ENCODE peak calls at places on chromosomes 2 and 18, in five cellular contexts. L is RWPE1, R is type B pancreatic cell, X is Calu3, A is H9. O is an unnamed sample.

GRCh38 chr18:48161201-48161910 is 230.9 kb upstream of the SMAD2 start:
- DNase-seq in X (peak; percentile 70), L (peak; percentile 64), R (peak; percentile 91), A (peak; percentile 82), O (peak; percentile 91)

GRCh38 chr2:204332706-204333105 is 212.6 kb upstream of the PARD3B start:
- DNase-seq in R (no peak), X (no peak), A (no peak), L (no peak), O (no peak)

GRCh38 chr2:240399419-240400318 is 35.8 kb upstream of the GPC1 start:
- DNase-seq in X (no peak), L (no peak), A (peak; percentile 17), R (peak; percentile 57), O (no peak)

GRCh38 chr18:22469061-22469689 is 51.5 kb upstream of the CTAGE1 start:
- DNase-seq in A (no peak), L (no peak), X (no peak), R (no peak), O (no peak)

GRCh38 chr2:199019898-199020507 is 437.7 kb downstream of the SATB2 start:
- DNase-seq in R (no peak), X (peak; percentile 46), L (peak; percentile 21), A (no peak), O (no peak)

GRCh38 chr18:78692105-78692504 is 287.5 kb upstream of the SALL3 start:
- DNase-seq in L (no peak), R (no peak), X (no peak), A (no peak), O (no peak)

GRCh38 chr2:132788310-132788832 is 118.4 kb upstream of the LYPD1 start:
- DNase-seq in A (no peak), R (no peak), L (no peak), X (no peak), O (no peak)

GRCh38 chr2:25362564-25363145 is 20.9 kb upstream of the DNMT3A start:
- DNase-seq in A (no peak), L (no peak), X (no peak), R (no peak), O (peak; percentile 89)

GRCh38 chr18:21210278-21210677 is 31.8 kb upstream of the GREB1L start:
- DNase-seq in L (no peak), R (no peak), A (no peak), X (no peak), O (no peak)

GRCh38 chr2:11008773-11009172 is 97.0 kb downstream of the KCNF1 start:
- DNase-seq in R (no peak), A (no peak), L (no peak), X (no peak), O (no peak)

GRCh38 chr2:239361311-239361642 is 39.5 kb downstream of the HDAC4 start:
- DNase-seq in R (no peak), X (no peak), L (no peak), A (peak; percentile 29), O (no peak)

GRCh38 chr2:24919100-24919976 is 699 bp downstream of the ADCY3 start:
- DNase-seq in X (peak; percentile 37), L (peak; percentile 72), A (no peak), R (no peak), O (peak; percentile 79)

GRCh38 chr2:154546341-154546740 is 152.2 kb upstream of the KCNJ3 start:
- DNase-seq in X (no peak), L (no peak), A (no peak), R (no peak), O (no peak)

GRCh38 chr2:196101325-196101981 is 32.8 kb upstream of the DNAH7 start:
- DNase-seq in X (no peak), A (no peak), R (no peak), L (no peak), O (peak; percentile 51)

GRCh38 chr2:36678856-36679255 is 17.7 kb upstream of the VIT start:
- DNase-seq in A (no peak), X (no peak), L (no peak), R (no peak), O (no peak)

GRCh38 chr2:130185896-130186295 is 3.8 kb downstream of the MZT2B start:
- DNase-seq in X (no peak), R (no peak), L (no peak), A (no peak), O (no peak)

GRCh38 chr18:58970943-58971799 is 106.5 kb downstream of the ZNF532 start:
- DNase-seq in X (no peak), A (no peak), R (no peak), L (no peak), O (no peak)

GRCh38 chr2:234420406-234420805 is 76.5 kb downstream of the ARL4C start:
- DNase-seq in A (no peak), L (no peak), R (no peak), X (no peak), O (no peak)

GRCh38 chr18:22817844-22818243 is 115.3 kb upstream of the RBBP8 start:
- DNase-seq in R (no peak), X (no peak), A (no peak), L (no peak), O (no peak)

GRCh38 chr2:128734521-128735295 is 416.0 kb upstream of the HS6ST1 start:
- DNase-seq in L (no peak), X (no peak), R (no peak), A (peak; percentile 67), O (peak; percentile 46)

GRCh38 chr18:48385595-48385994 is 23.6 kb downstream of the ZBTB7C start:
- DNase-seq in L (no peak), R (peak; percentile 48), A (peak; percentile 20), X (no peak), O (no peak)

GRCh38 chr2:112156152-112156986 is 18.2 kb downstream of the FBLN7 start:
- DNase-seq in L (peak; percentile 11), A (no peak), R (no peak), X (no peak), O (no peak)

GRCh38 chr18:10860937-10861336 is 288.4 kb downstream of the PIEZO2 start:
- DNase-seq in L (no peak), R (no peak), A (no peak), X (no peak), O (no peak)

GRCh38 chr2:70960833-70961647 is 17.4 kb upstream of the ANKRD53 start:
- DNase-seq in L (no peak), R (peak; percentile 63), A (peak; percentile 72), X (no peak), O (peak; percentile 18)

GRCh38 chr2:70961648-70961994 is 16.8 kb upstream of the ANKRD53 start:
- DNase-seq in A (peak; percentile 15), X (no peak), R (peak; percentile 37), L (no peak), O (peak; percentile 15)

GRCh38 chr2:70959271-70959761 is 19.1 kb upstream of the ANKRD53 start:
- DNase-seq in A (peak; percentile 20), R (peak; percentile 58), L (no peak), X (no peak), O (peak; percentile 15)

GRCh38 chr2:70958759-70959158 is 19.7 kb upstream of the ANKRD53 start:
- DNase-seq in A (peak; percentile 10), X (no peak), R (no peak), L (no peak), O (no peak)

DNA sequence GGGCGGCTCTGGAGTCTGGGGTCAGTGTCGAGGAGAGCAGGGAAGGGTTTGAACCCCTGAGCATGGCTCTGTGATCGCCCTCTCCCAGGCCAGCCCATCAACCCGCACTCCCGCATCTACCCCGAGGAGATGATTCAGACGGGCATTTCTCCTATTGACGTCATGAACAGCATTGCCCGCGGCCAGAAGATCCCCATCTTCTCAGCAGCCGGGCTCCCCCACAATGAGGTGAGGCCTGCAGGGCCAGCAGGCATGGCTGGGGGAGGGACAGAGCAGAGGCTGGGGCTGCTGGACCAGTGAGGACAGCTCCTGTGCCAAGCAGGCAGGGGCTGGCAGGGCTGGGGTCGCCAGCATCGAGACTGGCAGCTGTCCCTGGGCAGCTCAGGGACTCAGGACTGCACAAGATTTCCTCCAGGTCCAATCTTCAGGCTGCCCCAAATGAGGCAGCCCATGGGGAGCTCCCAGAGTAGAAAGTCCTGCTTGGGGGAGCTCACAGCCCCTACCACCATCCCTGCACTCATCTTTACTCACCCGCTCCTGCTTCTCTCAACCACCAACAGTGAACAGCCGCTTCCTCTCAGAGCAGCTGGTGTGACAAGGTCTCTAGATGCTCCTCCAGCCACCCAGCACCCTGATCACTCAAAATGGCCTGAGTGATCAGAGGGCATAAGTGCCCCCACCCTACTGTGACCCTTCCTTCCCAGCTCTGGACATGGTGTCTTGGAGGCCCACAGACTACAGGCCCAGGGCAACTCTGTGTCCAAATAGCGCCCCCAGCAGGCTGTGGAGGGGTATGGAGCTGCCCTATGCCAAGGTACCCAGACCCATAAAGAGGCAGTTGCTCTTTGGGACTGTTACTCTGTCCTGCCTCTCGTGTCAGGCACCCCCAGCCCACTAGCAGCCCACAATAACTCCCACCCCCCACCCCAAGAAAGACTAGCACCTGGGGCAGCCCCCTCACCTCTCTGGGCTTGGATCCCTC is 18.3 kb upstream of the ANKRD53 start:
- DNase-seq in A (peak; percentile 61), X (no peak), R (peak; percentile 45), L (no peak), O (peak; percentile 21)
- TF ChIP-seq CTCF in A (peak; percentile 66), X (peak; percentile 19), R (peak; percentile 34), L (no peak), O (no peak)

DNA sequence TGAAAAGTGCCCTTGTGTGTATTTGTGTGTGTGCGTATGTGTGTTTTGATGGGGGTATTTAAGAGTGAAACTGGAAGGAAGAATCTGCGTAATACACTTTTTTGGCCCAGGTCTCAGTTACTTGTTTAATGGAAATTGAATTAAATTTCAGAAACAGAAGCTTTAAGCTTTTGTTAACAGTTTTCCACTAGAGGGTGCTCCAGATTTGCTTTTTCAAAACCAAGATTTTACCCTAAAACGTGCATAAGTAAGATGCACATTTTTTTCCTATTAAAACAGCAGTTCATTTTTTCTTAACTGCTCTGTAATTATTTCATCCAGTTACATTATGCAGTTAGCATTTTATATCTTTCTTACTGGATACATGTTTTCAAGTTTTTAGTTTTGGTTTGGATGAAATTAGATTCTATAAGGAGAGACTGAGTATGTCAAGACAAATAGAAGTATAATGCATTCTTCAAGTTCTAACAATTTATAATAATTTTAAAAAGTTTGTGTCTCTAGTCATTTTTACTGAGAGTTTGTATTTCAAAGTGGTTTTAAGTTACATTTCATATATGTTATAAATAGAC is 97.2 kb downstream of the PIK3C3 start:
- DNase-seq in L (no peak), R (no peak), A (no peak), X (no peak), O (no peak)
- TF ChIP-seq CTCF in L (peak; percentile 36), R (peak; percentile 67), A (peak; percentile 62), X (peak; percentile 19), O (peak; percentile 28)

GRCh38 chr2:238339814-238340213 is 19.5 kb downstream of the TRAF3IP1 start:
- DNase-seq in X (peak; percentile 24), A (no peak), R (no peak), L (peak; percentile 20), O (no peak)
- TF ChIP-seq CTCF in X (no peak), A (no peak), R (no peak), L (no peak), O (no peak)

DNA sequence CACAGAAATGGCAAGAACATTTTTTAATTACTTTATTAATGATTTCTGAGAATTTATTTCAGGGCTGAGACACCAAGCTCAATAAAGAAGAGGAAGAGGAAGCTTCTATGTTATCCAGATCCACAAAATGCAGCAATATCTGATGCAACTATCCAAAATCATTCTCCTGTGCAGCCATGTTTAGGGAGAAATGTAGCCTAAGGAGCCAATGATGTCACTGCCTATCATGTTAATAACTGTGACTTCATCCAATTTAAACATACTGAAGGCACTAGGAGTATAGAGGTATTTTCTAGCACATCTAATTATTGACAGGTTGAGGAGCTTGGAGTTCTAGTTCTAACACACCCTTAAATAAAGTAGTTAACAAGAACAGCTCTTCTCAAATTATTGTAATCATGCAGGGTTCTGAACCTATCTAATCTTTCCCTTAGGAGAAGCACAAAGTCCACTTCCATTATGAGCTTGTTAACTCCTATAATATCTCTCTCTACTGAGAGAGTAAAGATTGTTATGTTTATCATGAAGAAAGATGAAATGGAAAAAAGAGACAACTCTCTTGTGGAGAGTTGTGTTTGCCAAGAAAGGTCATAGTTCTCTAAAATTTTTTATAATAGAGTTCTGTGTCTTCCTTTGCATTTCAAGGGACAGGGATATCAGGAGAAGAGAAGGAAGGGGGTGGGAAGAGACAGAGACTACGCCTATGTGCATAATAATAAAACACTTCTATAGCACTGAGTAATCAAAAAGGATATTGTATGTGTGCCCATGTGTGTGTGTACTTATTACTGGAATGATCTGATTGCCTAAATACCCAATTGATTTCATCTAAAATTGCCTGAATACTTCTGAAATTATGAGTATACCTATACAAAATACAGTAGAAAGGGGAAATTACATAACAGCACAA is 804.0 kb upstream of the ACVR2A start:
- DNase-seq in R (no peak), A (no peak), L (no peak), X (no peak), O (no peak)
- TF ChIP-seq CTCF in R (no peak), A (no peak), L (no peak), X (no peak), O (no peak)

O was measured in GM13976.